ENCODE peak calls at places on chromosomes 13 and 19, in nine cellular contexts. One of them, this sample, is unnamed.

GRCh38 chr19:49746206-49746958 is 16.7 kb downstream of the TSKS start:
- DNase-seq in PC-3: peak
- DNase-seq in foreskin fibroblast: peak
- DNase-seq in Calu3: no peak
- DNase-seq in upper lobe of right lung: peak
- DNase-seq in transverse colon: peak
- DNase-seq in body of pancreas: peak
- DNase-seq in H9: peak
- DNase-seq in fibroblast of mammary gland: peak
- DNase-seq in this sample: no peak

GRCh38 chr19:41321600-41322270 is 11.8 kb downstream of the CCDC97 start:
- DNase-seq in upper lobe of right lung: no peak
- DNase-seq in H9: peak
- DNase-seq in fibroblast of mammary gland: peak
- DNase-seq in PC-3: peak
- DNase-seq in Calu3: peak
- DNase-seq in body of pancreas: peak
- DNase-seq in transverse colon: peak
- DNase-seq in foreskin fibroblast: peak
- DNase-seq in this sample: peak

GRCh38 chr13:46551410-46552301 is 1.3 kb upstream of the LRCH1 start:
- DNase-seq in body of pancreas: peak
- DNase-seq in upper lobe of right lung: peak
- DNase-seq in foreskin fibroblast: peak
- DNase-seq in fibroblast of mammary gland: peak
- DNase-seq in Calu3: peak
- DNase-seq in PC-3: peak
- DNase-seq in transverse colon: peak
- DNase-seq in H9: peak
- DNase-seq in this sample: peak

GRCh38 chr19:33796164-33797100 is at the start of gene KCTD15:
- DNase-seq in upper lobe of right lung: peak
- DNase-seq in PC-3: peak
- DNase-seq in H9: peak
- DNase-seq in transverse colon: peak
- DNase-seq in Calu3: peak
- DNase-seq in body of pancreas: peak
- DNase-seq in fibroblast of mammary gland: no peak
- DNase-seq in foreskin fibroblast: peak
- DNase-seq in this sample: peak

GRCh38 chr19:33618884-33619283 is 2.9 kb upstream of the CHST8 start:
- DNase-seq in foreskin fibroblast: no peak
- DNase-seq in PC-3: no peak
- DNase-seq in upper lobe of right lung: peak
- DNase-seq in transverse colon: no peak
- DNase-seq in H9: no peak
- DNase-seq in body of pancreas: no peak
- DNase-seq in fibroblast of mammary gland: no peak
- DNase-seq in Calu3: no peak
- DNase-seq in this sample: no peak

GRCh38 chr19:48752511-48753365 is at the start of gene FUT1:
- DNase-seq in upper lobe of right lung: peak
- DNase-seq in Calu3: peak
- DNase-seq in PC-3: peak
- DNase-seq in fibroblast of mammary gland: no peak
- DNase-seq in body of pancreas: peak
- DNase-seq in transverse colon: peak
- DNase-seq in H9: peak
- DNase-seq in foreskin fibroblast: peak
- DNase-seq in this sample: peak

GRCh38 chr13:99120751-99121150 is 79.9 kb upstream of the UBAC2 start:
- DNase-seq in foreskin fibroblast: no peak
- DNase-seq in H9: no peak
- DNase-seq in Calu3: no peak
- DNase-seq in PC-3: no peak
- DNase-seq in upper lobe of right lung: no peak
- DNase-seq in fibroblast of mammary gland: no peak
- DNase-seq in body of pancreas: no peak
- DNase-seq in transverse colon: no peak
- DNase-seq in this sample: no peak

GRCh38 chr19:20388826-20389225 is 176.8 kb downstream of the ZNF737 start:
- DNase-seq in upper lobe of right lung: no peak
- DNase-seq in PC-3: no peak
- DNase-seq in Calu3: no peak
- DNase-seq in foreskin fibroblast: no peak
- DNase-seq in H9: no peak
- DNase-seq in body of pancreas: no peak
- DNase-seq in fibroblast of mammary gland: no peak
- DNase-seq in transverse colon: no peak
- DNase-seq in this sample: no peak

GRCh38 chr13:40168425-40169155 is 497.9 kb downstream of the FOXO1 start:
- DNase-seq in H9: no peak
- DNase-seq in Calu3: no peak
- DNase-seq in transverse colon: no peak
- DNase-seq in upper lobe of right lung: no peak
- DNase-seq in PC-3: no peak
- DNase-seq in fibroblast of mammary gland: no peak
- DNase-seq in body of pancreas: no peak
- DNase-seq in foreskin fibroblast: no peak
- DNase-seq in this sample: no peak

GRCh38 chr19:45616709-45617027 is 14.7 kb upstream of the GPR4 start:
- DNase-seq in Calu3: no peak
- DNase-seq in body of pancreas: peak
- DNase-seq in foreskin fibroblast: no peak
- DNase-seq in upper lobe of right lung: no peak
- DNase-seq in fibroblast of mammary gland: no peak
- DNase-seq in PC-3: no peak
- DNase-seq in transverse colon: no peak
- DNase-seq in H9: peak
- DNase-seq in this sample: no peak

GRCh38 chr13:112455476-112456059 is 79.4 kb downstream of the SPACA7 start:
- DNase-seq in body of pancreas: no peak
- DNase-seq in H9: peak
- DNase-seq in Calu3: no peak
- DNase-seq in foreskin fibroblast: no peak
- DNase-seq in upper lobe of right lung: peak
- DNase-seq in transverse colon: no peak
- DNase-seq in fibroblast of mammary gland: no peak
- DNase-seq in PC-3: no peak
- DNase-seq in this sample: no peak

GRCh38 chr13:35457258-35457657 is 19.2 kb downstream of the MAB21L1 start:
- DNase-seq in PC-3: no peak
- DNase-seq in Calu3: no peak
- DNase-seq in H9: no peak
- DNase-seq in foreskin fibroblast: no peak
- DNase-seq in transverse colon: no peak
- DNase-seq in fibroblast of mammary gland: no peak
- DNase-seq in upper lobe of right lung: no peak
- DNase-seq in body of pancreas: no peak
- DNase-seq in this sample: no peak

GRCh38 chr19:7736148-7736547 is 4.2 kb upstream of the CLEC4G start:
- DNase-seq in fibroblast of mammary gland: no peak
- DNase-seq in H9: no peak
- DNase-seq in body of pancreas: no peak
- DNase-seq in transverse colon: no peak
- DNase-seq in upper lobe of right lung: peak
- DNase-seq in PC-3: no peak
- DNase-seq in Calu3: no peak
- DNase-seq in foreskin fibroblast: no peak
- DNase-seq in this sample: no peak

GRCh38 chr19:9796113-9796773 is 22.6 kb downstream of the FBXL12 start:
- DNase-seq in PC-3: peak
- DNase-seq in upper lobe of right lung: peak
- DNase-seq in foreskin fibroblast: peak
- DNase-seq in fibroblast of mammary gland: peak
- DNase-seq in H9: peak
- DNase-seq in transverse colon: peak
- DNase-seq in Calu3: peak
- DNase-seq in body of pancreas: peak
- DNase-seq in this sample: peak

GRCh38 chr19:10420444-10421239 is at the start of gene PDE4A:
- DNase-seq in PC-3: peak
- DNase-seq in H9: peak
- DNase-seq in fibroblast of mammary gland: no peak
- DNase-seq in foreskin fibroblast: peak
- DNase-seq in body of pancreas: no peak
- DNase-seq in Calu3: no peak
- DNase-seq in transverse colon: no peak
- DNase-seq in upper lobe of right lung: no peak
- DNase-seq in this sample: peak

GRCh38 chr19:12527034-12527836 is 24.0 kb downstream of the ZNF564 start:
- DNase-seq in body of pancreas: no peak
- DNase-seq in transverse colon: no peak
- DNase-seq in Calu3: no peak
- DNase-seq in upper lobe of right lung: no peak
- DNase-seq in foreskin fibroblast: peak
- DNase-seq in fibroblast of mammary gland: peak
- DNase-seq in PC-3: peak
- DNase-seq in H9: no peak
- DNase-seq in this sample: no peak

GRCh38 chr19:12526542-12526941 is 24.7 kb downstream of the ZNF564 start:
- DNase-seq in PC-3: no peak
- DNase-seq in foreskin fibroblast: no peak
- DNase-seq in body of pancreas: no peak
- DNase-seq in Calu3: no peak
- DNase-seq in transverse colon: no peak
- DNase-seq in upper lobe of right lung: no peak
- DNase-seq in fibroblast of mammary gland: no peak
- DNase-seq in H9: no peak
- DNase-seq in this sample: no peak

DNA sequence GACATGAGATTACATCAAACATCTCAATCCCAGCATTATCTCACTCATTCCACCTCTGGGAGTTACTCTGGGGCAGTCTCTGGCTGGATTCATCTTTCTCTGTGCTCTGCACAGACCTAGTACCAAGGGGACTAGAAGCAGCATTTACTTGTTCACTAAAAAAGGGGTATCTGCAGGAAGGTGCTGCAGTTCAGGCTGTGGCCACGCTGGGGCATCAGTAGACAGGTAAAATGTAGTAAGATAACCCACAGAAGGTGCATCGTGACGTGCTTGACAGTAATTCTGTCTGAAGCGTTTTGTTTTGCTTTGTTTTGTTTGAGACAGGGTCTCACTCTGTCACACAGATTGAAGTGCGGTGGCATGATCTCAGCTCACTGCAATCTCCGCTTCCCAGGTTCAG is 29.3 kb downstream of the ZNF564 start:
- DNase-seq in H9: peak
- DNase-seq in fibroblast of mammary gland: no peak
- DNase-seq in Calu3: no peak
- DNase-seq in body of pancreas: no peak
- DNase-seq in PC-3: no peak
- DNase-seq in foreskin fibroblast: no peak
- DNase-seq in upper lobe of right lung: no peak
- DNase-seq in transverse colon: no peak
- DNase-seq in this sample: no peak
- TF ChIP-seq CTCF in H9: peak
- TF ChIP-seq CTCF in fibroblast of mammary gland: no peak
- TF ChIP-seq CTCF in Calu3: no peak
- TF ChIP-seq CTCF in body of pancreas: no peak
- TF ChIP-seq CTCF in PC-3: peak
- TF ChIP-seq CTCF in foreskin fibroblast: no peak
- TF ChIP-seq CTCF in upper lobe of right lung: no peak
- TF ChIP-seq CTCF in transverse colon: no peak
- TF ChIP-seq CTCF in this sample: no peak

GRCh38 chr19:31314849-31315620 is 34.2 kb downstream of the TSHZ3 start:
- DNase-seq in upper lobe of right lung: no peak
- DNase-seq in H9: no peak
- DNase-seq in PC-3: no peak
- DNase-seq in body of pancreas: no peak
- DNase-seq in Calu3: no peak
- DNase-seq in transverse colon: no peak
- DNase-seq in fibroblast of mammary gland: peak
- DNase-seq in foreskin fibroblast: peak
- DNase-seq in this sample: peak
- TF ChIP-seq CTCF in upper lobe of right lung: no peak
- TF ChIP-seq CTCF in H9: peak
- TF ChIP-seq CTCF in PC-3: no peak
- TF ChIP-seq CTCF in body of pancreas: no peak
- TF ChIP-seq CTCF in Calu3: no peak
- TF ChIP-seq CTCF in transverse colon: no peak
- TF ChIP-seq CTCF in fibroblast of mammary gland: peak
- TF ChIP-seq CTCF in foreskin fibroblast: peak
- TF ChIP-seq CTCF in this sample: no peak

DNA sequence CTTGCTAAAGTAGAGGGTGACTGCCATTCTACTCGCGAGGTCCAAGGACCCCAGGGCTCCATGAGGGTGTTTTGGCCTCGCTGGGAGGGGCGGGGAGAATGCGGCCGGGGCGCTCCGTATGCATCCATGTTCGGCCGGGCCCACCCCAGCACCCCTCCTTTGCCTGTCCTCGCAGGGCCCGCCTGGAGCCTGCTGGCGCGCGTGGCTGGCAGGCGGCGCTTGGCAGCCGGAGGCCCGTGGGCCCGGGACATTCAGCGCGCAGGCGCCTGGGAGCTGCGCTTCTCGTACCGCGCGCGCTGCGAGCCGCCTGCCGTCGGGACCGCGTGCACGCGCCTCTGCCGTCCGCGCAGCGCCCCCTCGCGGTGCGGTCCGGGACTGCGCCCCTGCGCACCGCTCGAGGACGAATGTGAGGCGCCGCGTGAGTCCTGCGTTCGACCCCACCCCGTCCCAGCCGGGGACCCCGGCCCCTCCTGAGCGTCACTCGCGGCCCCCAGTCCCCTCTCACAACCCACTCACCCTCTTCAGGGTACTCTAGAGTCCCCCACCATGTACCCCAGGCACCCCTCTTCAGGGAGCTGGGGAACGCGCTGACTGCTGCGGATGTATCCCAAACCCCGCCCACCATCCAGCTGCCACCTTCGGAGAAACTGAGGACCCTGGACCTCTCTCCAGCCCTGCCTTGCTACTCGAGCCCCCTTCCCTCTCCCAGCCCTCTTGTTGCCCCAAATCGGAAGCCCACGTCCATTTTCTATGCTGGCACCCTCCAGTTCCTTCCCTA is 4.1 kb downstream of the DLL3 start:
- DNase-seq in PC-3: no peak
- DNase-seq in H9: peak
- DNase-seq in transverse colon: peak
- DNase-seq in upper lobe of right lung: peak
- DNase-seq in fibroblast of mammary gland: peak
- DNase-seq in body of pancreas: peak
- DNase-seq in Calu3: peak
- DNase-seq in foreskin fibroblast: peak
- DNase-seq in this sample: peak
- TF ChIP-seq CTCF in PC-3: peak
- TF ChIP-seq CTCF in H9: peak
- TF ChIP-seq CTCF in transverse colon: peak
- TF ChIP-seq CTCF in upper lobe of right lung: peak
- TF ChIP-seq CTCF in fibroblast of mammary gland: peak
- TF ChIP-seq CTCF in body of pancreas: peak
- TF ChIP-seq CTCF in Calu3: peak
- TF ChIP-seq CTCF in foreskin fibroblast: peak
- TF ChIP-seq CTCF in this sample: peak

GRCh38 chr19:42634409-42635232 is 39.9 kb upstream of the CEACAM8 start:
- DNase-seq in transverse colon: peak
- DNase-seq in body of pancreas: peak
- DNase-seq in fibroblast of mammary gland: peak
- DNase-seq in upper lobe of right lung: no peak
- DNase-seq in H9: no peak
- DNase-seq in PC-3: peak
- DNase-seq in Calu3: peak
- DNase-seq in foreskin fibroblast: peak
- DNase-seq in this sample: peak

GRCh38 chr19:42629191-42629590 is 34.5 kb upstream of the CEACAM8 start:
- DNase-seq in body of pancreas: no peak
- DNase-seq in foreskin fibroblast: peak
- DNase-seq in H9: no peak
- DNase-seq in Calu3: no peak
- DNase-seq in transverse colon: no peak
- DNase-seq in fibroblast of mammary gland: peak
- DNase-seq in upper lobe of right lung: no peak
- DNase-seq in PC-3: no peak
- DNase-seq in this sample: no peak

GRCh38 chr19:42635233-42635539 is 40.5 kb upstream of the CEACAM8 start:
- DNase-seq in transverse colon: no peak
- DNase-seq in H9: no peak
- DNase-seq in Calu3: no peak
- DNase-seq in upper lobe of right lung: no peak
- DNase-seq in foreskin fibroblast: no peak
- DNase-seq in fibroblast of mammary gland: no peak
- DNase-seq in body of pancreas: no peak
- DNase-seq in PC-3: no peak
- DNase-seq in this sample: no peak
- TF ChIP-seq CTCF in transverse colon: no peak
- TF ChIP-seq CTCF in H9: no peak
- TF ChIP-seq CTCF in Calu3: no peak
- TF ChIP-seq CTCF in upper lobe of right lung: no peak
- TF ChIP-seq CTCF in foreskin fibroblast: no peak
- TF ChIP-seq CTCF in fibroblast of mammary gland: no peak
- TF ChIP-seq CTCF in body of pancreas: no peak
- TF ChIP-seq CTCF in PC-3: peak
- TF ChIP-seq CTCF in this sample: no peak

This sample was measured in endothelial cell.